ENCODE peak calls at places on chromosomes 12 and 14, in eight cellular contexts. One of them, this sample, is unnamed.
A peak's percentile ranks its signal among the peaks of the same experiment; 100 is the strongest.

GRCh38 chr14:31457665-31458659 is 656 bp upstream of the DTD2 start:
- DNase-seq in left ventricle myocardium inferior: no peak
- DNase-seq in aorta: no peak
- DNase-seq in right lobe of liver: no peak
- DNase-seq in neural progenitor cell: peak; percentile 4
- DNase-seq in uterus: no peak
- DNase-seq in PC-3: no peak
- DNase-seq in lung: no peak
- DNase-seq in this sample: no peak

GRCh38 chr12:28710882-28711281 is 438.2 kb upstream of the FAR2 start:
- DNase-seq in aorta: no peak
- DNase-seq in left ventricle myocardium inferior: no peak
- DNase-seq in neural progenitor cell: no peak
- DNase-seq in PC-3: peak; percentile 98
- DNase-seq in lung: no peak
- DNase-seq in uterus: no peak
- DNase-seq in right lobe of liver: no peak
- DNase-seq in this sample: no peak

GRCh38 chr12:49568442-49568776 is 467 bp upstream of the MCRS1 start:
- DNase-seq in aorta: no peak
- DNase-seq in lung: no peak
- DNase-seq in PC-3: no peak
- DNase-seq in left ventricle myocardium inferior: no peak
- DNase-seq in neural progenitor cell: no peak
- DNase-seq in right lobe of liver: no peak
- DNase-seq in uterus: no peak
- DNase-seq in this sample: no peak

GRCh38 chr12:111284709-111285108 is 84.2 kb downstream of the PHETA1 start:
- DNase-seq in aorta: no peak
- DNase-seq in lung: no peak
- DNase-seq in left ventricle myocardium inferior: no peak
- DNase-seq in right lobe of liver: no peak
- DNase-seq in neural progenitor cell: no peak
- DNase-seq in PC-3: no peak
- DNase-seq in uterus: no peak
- DNase-seq in this sample: no peak

GRCh38 chr14:88417594-88417993 is 32.1 kb downstream of the SPATA7 start:
- DNase-seq in neural progenitor cell: no peak
- DNase-seq in lung: no peak
- DNase-seq in aorta: no peak
- DNase-seq in uterus: no peak
- DNase-seq in right lobe of liver: no peak
- DNase-seq in left ventricle myocardium inferior: no peak
- DNase-seq in PC-3: peak; percentile 30
- DNase-seq in this sample: no peak

GRCh38 chr12:130485291-130486145 is 147.8 kb downstream of the PIWIL1 start:
- DNase-seq in PC-3: no peak
- DNase-seq in uterus: no peak
- DNase-seq in left ventricle myocardium inferior: no peak
- DNase-seq in lung: no peak
- DNase-seq in right lobe of liver: no peak
- DNase-seq in neural progenitor cell: no peak
- DNase-seq in aorta: no peak
- DNase-seq in this sample: no peak

GRCh38 chr12:110545812-110546211 is 37.3 kb downstream of the PPTC7 start:
- DNase-seq in aorta: no peak
- DNase-seq in neural progenitor cell: no peak
- DNase-seq in PC-3: no peak
- DNase-seq in right lobe of liver: no peak
- DNase-seq in left ventricle myocardium inferior: no peak
- DNase-seq in uterus: no peak
- DNase-seq in lung: no peak
- DNase-seq in this sample: no peak

GRCh38 chr12:87270894-87271293 is 758.3 kb downstream of the C12orf50 start:
- DNase-seq in lung: no peak
- DNase-seq in right lobe of liver: no peak
- DNase-seq in PC-3: peak; percentile 52
- DNase-seq in uterus: no peak
- DNase-seq in aorta: no peak
- DNase-seq in left ventricle myocardium inferior: no peak
- DNase-seq in neural progenitor cell: peak; percentile 21
- DNase-seq in this sample: no peak

GRCh38 chr14:106318700-106319099 is 792.3 kb downstream of the TMEM121 start:
- DNase-seq in neural progenitor cell: no peak
- DNase-seq in uterus: no peak
- DNase-seq in left ventricle myocardium inferior: no peak
- DNase-seq in aorta: no peak
- DNase-seq in PC-3: no peak
- DNase-seq in right lobe of liver: no peak
- DNase-seq in lung: no peak
- DNase-seq in this sample: no peak

GRCh38 chr12:47156167-47156736 is 76.5 kb upstream of the AMIGO2 start:
- DNase-seq in uterus: peak; percentile 31
- DNase-seq in neural progenitor cell: no peak
- DNase-seq in aorta: peak; percentile 60
- DNase-seq in PC-3: no peak
- DNase-seq in left ventricle myocardium inferior: no peak
- DNase-seq in right lobe of liver: no peak
- DNase-seq in lung: no peak
- DNase-seq in this sample: no peak

GRCh38 chr14:99679111-99679510 is 5.0 kb upstream of the CYP46A1 start:
- DNase-seq in right lobe of liver: peak; percentile 27
- DNase-seq in neural progenitor cell: no peak
- DNase-seq in left ventricle myocardium inferior: no peak
- DNase-seq in PC-3: no peak
- DNase-seq in lung: no peak
- DNase-seq in aorta: peak; percentile 25
- DNase-seq in uterus: no peak
- DNase-seq in this sample: no peak

GRCh38 chr14:104972301-104973211 is 5.6 kb downstream of the AHNAK2 start:
- DNase-seq in aorta: peak; percentile 72
- DNase-seq in left ventricle myocardium inferior: peak; percentile 17
- DNase-seq in lung: peak; percentile 81
- DNase-seq in right lobe of liver: peak; percentile 39
- DNase-seq in neural progenitor cell: no peak
- DNase-seq in uterus: peak; percentile 80
- DNase-seq in PC-3: peak; percentile 97
- DNase-seq in this sample: peak; percentile 58

GRCh38 chr14:24116111-24116809 is 1.5 kb upstream of the NRL start:
- DNase-seq in aorta: peak; percentile 42
- DNase-seq in left ventricle myocardium inferior: no peak
- DNase-seq in uterus: no peak
- DNase-seq in lung: no peak
- DNase-seq in PC-3: no peak
- DNase-seq in neural progenitor cell: no peak
- DNase-seq in right lobe of liver: no peak
- DNase-seq in this sample: no peak

GRCh38 chr14:24113801-24114535 is 609 bp upstream of the DCAF11 start:
- DNase-seq in PC-3: peak; percentile 86
- DNase-seq in neural progenitor cell: peak; percentile 92
- DNase-seq in aorta: peak; percentile 91
- DNase-seq in right lobe of liver: peak; percentile 97
- DNase-seq in uterus: peak; percentile 85
- DNase-seq in left ventricle myocardium inferior: peak; percentile 86
- DNase-seq in lung: peak; percentile 88
- DNase-seq in this sample: peak; percentile 88

GRCh38 chr14:24117179-24117578 is 2.4 kb upstream of the NRL start:
- DNase-seq in PC-3: no peak
- DNase-seq in aorta: peak; percentile 42
- DNase-seq in lung: no peak
- DNase-seq in right lobe of liver: peak; percentile 84
- DNase-seq in uterus: no peak
- DNase-seq in left ventricle myocardium inferior: no peak
- DNase-seq in neural progenitor cell: no peak
- DNase-seq in this sample: peak; percentile 82

GRCh38 chr14:24114536-24115450 is at the start of the genes DCAF11 and NRL:
- DNase-seq in left ventricle myocardium inferior: peak; percentile 98
- DNase-seq in lung: peak; percentile 99
- DNase-seq in PC-3: peak; percentile 99
- DNase-seq in neural progenitor cell: peak; percentile 99
- DNase-seq in aorta: peak; percentile 99
- DNase-seq in right lobe of liver: peak; percentile 99
- DNase-seq in uterus: peak; percentile 99
- DNase-seq in this sample: peak; percentile 99

GRCh38 chr14:24115451-24116110 is 832 bp upstream of the NRL start:
- DNase-seq in uterus: no peak
- DNase-seq in aorta: peak; percentile 46
- DNase-seq in lung: no peak
- DNase-seq in right lobe of liver: no peak
- DNase-seq in left ventricle myocardium inferior: no peak
- DNase-seq in PC-3: no peak
- DNase-seq in neural progenitor cell: no peak
- DNase-seq in this sample: no peak
- H3K27ac ChIP-seq in uterus: peak overlapping the region; percentile 100
- H3K27ac ChIP-seq in aorta: no peak overlapping the region
- H3K27ac ChIP-seq in lung: peak overlapping the region; percentile 75
- H3K27ac ChIP-seq in right lobe of liver: peak overlapping the region; percentile 89
- H3K27ac ChIP-seq in left ventricle myocardium inferior: peak overlapping the region; percentile 98
- H3K27ac ChIP-seq in PC-3: no peak overlapping the region
- H3K27ac ChIP-seq in neural progenitor cell: no peak overlapping the region
- H3K27ac ChIP-seq in this sample: peak overlapping the region; percentile 96

GRCh38 chr14:23669441-23669840 is 33.3 kb downstream of the DHRS2 start:
- DNase-seq in lung: no peak
- DNase-seq in left ventricle myocardium inferior: no peak
- DNase-seq in uterus: no peak
- DNase-seq in right lobe of liver: no peak
- DNase-seq in neural progenitor cell: no peak
- DNase-seq in PC-3: no peak
- DNase-seq in aorta: no peak
- DNase-seq in this sample: no peak

GRCh38 chr14:23672200-23672599 is 36.0 kb downstream of the DHRS2 start:
- DNase-seq in lung: no peak
- DNase-seq in neural progenitor cell: no peak
- DNase-seq in left ventricle myocardium inferior: no peak
- DNase-seq in aorta: no peak
- DNase-seq in PC-3: no peak
- DNase-seq in uterus: no peak
- DNase-seq in right lobe of liver: no peak
- DNase-seq in this sample: no peak

GRCh38 chr14:23667134-23667533 is 31.0 kb downstream of the DHRS2 start:
- DNase-seq in left ventricle myocardium inferior: no peak
- DNase-seq in uterus: no peak
- DNase-seq in PC-3: no peak
- DNase-seq in right lobe of liver: no peak
- DNase-seq in lung: no peak
- DNase-seq in aorta: no peak
- DNase-seq in neural progenitor cell: no peak
- DNase-seq in this sample: no peak

GRCh38 chr14:23675337-23675736 is 39.2 kb downstream of the DHRS2 start:
- DNase-seq in aorta: no peak
- DNase-seq in right lobe of liver: no peak
- DNase-seq in neural progenitor cell: no peak
- DNase-seq in uterus: no peak
- DNase-seq in lung: no peak
- DNase-seq in PC-3: no peak
- DNase-seq in left ventricle myocardium inferior: no peak
- DNase-seq in this sample: no peak

DNA sequence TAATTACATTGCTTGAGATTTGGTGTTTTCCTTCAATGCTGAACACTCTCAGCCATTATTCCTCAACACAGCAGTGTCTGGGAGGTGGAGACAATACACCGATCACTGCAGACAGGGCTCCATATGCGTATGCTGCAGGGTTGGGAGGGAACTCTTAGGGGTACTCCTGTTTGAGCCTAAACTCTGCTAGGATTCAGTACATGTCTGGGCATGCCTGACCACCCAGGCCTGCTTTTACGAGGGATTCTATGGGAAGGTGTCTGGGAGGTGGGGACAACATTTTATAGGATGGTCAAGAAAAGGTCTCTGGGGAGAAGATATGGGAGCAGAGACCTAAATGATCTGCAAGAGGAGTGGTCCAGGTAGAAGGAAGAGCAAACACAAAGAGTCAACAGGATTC is 34.3 kb downstream of the DHRS2 start:
- DNase-seq in aorta: no peak
- DNase-seq in PC-3: no peak
- DNase-seq in uterus: no peak
- DNase-seq in lung: no peak
- DNase-seq in right lobe of liver: no peak
- DNase-seq in neural progenitor cell: no peak
- DNase-seq in left ventricle myocardium inferior: no peak
- DNase-seq in this sample: no peak
- H3K27ac ChIP-seq in aorta: no peak overlapping the region
- H3K27ac ChIP-seq in PC-3: no peak overlapping the region
- H3K27ac ChIP-seq in uterus: no peak overlapping the region
- H3K27ac ChIP-seq in lung: no peak overlapping the region
- H3K27ac ChIP-seq in right lobe of liver: no peak overlapping the region
- H3K27ac ChIP-seq in neural progenitor cell: no peak overlapping the region
- H3K27ac ChIP-seq in left ventricle myocardium inferior: no peak overlapping the region
- H3K27ac ChIP-seq in this sample: no peak overlapping the region

GRCh38 chr12:120982659-120983058 is 4.3 kb downstream of the HNF1A start:
- DNase-seq in left ventricle myocardium inferior: no peak
- DNase-seq in uterus: no peak
- DNase-seq in aorta: no peak
- DNase-seq in lung: no peak
- DNase-seq in right lobe of liver: no peak
- DNase-seq in neural progenitor cell: no peak
- DNase-seq in PC-3: no peak
- DNase-seq in this sample: no peak
- H3K27ac ChIP-seq in left ventricle myocardium inferior: no peak overlapping the region
- H3K27ac ChIP-seq in uterus: no peak overlapping the region
- H3K27ac ChIP-seq in aorta: no peak overlapping the region
- H3K27ac ChIP-seq in lung: no peak overlapping the region
- H3K27ac ChIP-seq in right lobe of liver: no peak overlapping the region
- H3K27ac ChIP-seq in neural progenitor cell: no peak overlapping the region
- H3K27ac ChIP-seq in PC-3: no peak overlapping the region
- H3K27ac ChIP-seq in this sample: no peak overlapping the region

GRCh38 chr12:75329918-75330826 is at the start of gene CAPS2:
- DNase-seq in lung: peak; percentile 83
- DNase-seq in left ventricle myocardium inferior: peak; percentile 87
- DNase-seq in right lobe of liver: peak; percentile 94
- DNase-seq in PC-3: peak; percentile 82
- DNase-seq in neural progenitor cell: peak; percentile 94
- DNase-seq in uterus: peak; percentile 72
- DNase-seq in aorta: peak; percentile 90
- DNase-seq in this sample: peak; percentile 92

GRCh38 chr12:75337905-75338304 is 3.4 kb downstream of the GLIPR1L1 start:
- DNase-seq in aorta: no peak
- DNase-seq in uterus: no peak
- DNase-seq in left ventricle myocardium inferior: no peak
- DNase-seq in right lobe of liver: no peak
- DNase-seq in neural progenitor cell: no peak
- DNase-seq in lung: no peak
- DNase-seq in PC-3: no peak
- DNase-seq in this sample: no peak

DNA sequence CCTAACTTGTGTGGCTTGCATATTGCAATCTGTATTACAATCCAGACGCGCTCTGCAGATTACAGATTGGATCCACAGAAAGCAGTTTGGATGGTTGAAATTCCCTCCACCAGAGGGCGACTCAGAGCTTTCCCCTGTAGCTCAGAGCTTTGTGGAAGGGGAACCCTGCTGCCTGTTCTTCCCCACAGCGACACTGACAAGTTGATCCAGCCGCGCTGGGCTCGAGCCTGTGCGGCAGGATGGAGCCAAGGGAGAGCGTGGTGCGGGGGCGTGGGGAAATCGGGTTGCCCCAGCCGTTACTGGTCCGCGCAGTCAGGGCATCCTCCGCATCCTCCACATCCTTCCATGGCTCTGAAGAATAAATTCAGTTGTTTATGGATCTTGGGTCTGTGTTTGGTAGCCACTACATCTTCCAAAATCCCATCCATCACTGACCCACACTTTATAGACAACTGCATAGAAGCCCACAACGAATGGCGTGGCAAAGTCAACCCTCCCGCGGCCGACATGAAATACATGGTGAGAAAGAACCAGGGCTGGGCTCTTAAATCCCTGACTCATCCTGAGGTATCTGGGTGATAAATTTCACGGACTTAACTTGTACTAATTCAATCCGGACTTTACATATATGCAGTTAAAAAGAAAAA is at the start of gene GLIPR1L1:
- DNase-seq in right lobe of liver: peak; percentile 86
- DNase-seq in aorta: peak; percentile 91
- DNase-seq in uterus: peak; percentile 93
- DNase-seq in neural progenitor cell: peak; percentile 95
- DNase-seq in lung: peak; percentile 89
- DNase-seq in left ventricle myocardium inferior: peak; percentile 77
- DNase-seq in PC-3: peak; percentile 81
- DNase-seq in this sample: peak; percentile 87
- H3K27ac ChIP-seq in right lobe of liver: no peak within 1 kb of the TSS
- H3K27ac ChIP-seq in aorta: no peak within 1 kb of the TSS
- H3K27ac ChIP-seq in uterus: peak within 1 kb of the TSS; percentile 58
- H3K27ac ChIP-seq in neural progenitor cell: no peak within 1 kb of the TSS
- H3K27ac ChIP-seq in lung: no peak within 1 kb of the TSS
- H3K27ac ChIP-seq in left ventricle myocardium inferior: peak within 1 kb of the TSS; percentile 46
- H3K27ac ChIP-seq in PC-3: no peak within 1 kb of the TSS
- H3K27ac ChIP-seq in this sample: no peak within 1 kb of the TSS